ENCODE peak calls at places on chromosomes 2 and 18, in nine cellular contexts. P, E, U, H, M, F, L, X and A are unnamed samples.
A peak's percentile ranks its signal among the peaks of the same experiment; 100 is the strongest.

GRCh38 chr2:227826019-227826521 is 12.4 kb downstream of the CCL20 start:
- DNase-seq in F (no peak), E (no peak), P (no peak), U (no peak), X (no peak), L (no peak), H (no peak), M (peak; percentile 49), A (no peak)

GRCh38 chr2:96923201-96923600 is 53.3 kb upstream of the SEMA4C start:
- DNase-seq in L (no peak), X (no peak), E (no peak), F (no peak), P (no peak), U (no peak), H (no peak), M (no peak), A (peak; percentile 50)

GRCh38 chr2:235868224-235868623 is 300.0 kb downstream of the GBX2 start:
- DNase-seq in M (no peak), F (no peak), E (no peak), U (no peak), X (no peak), P (no peak), L (no peak), H (no peak), A (no peak)

GRCh38 chr18:44079602-44080001 is 601.1 kb upstream of the SETBP1 start:
- DNase-seq in X (no peak), L (no peak), E (peak; percentile 68), H (no peak), P (no peak), U (no peak), M (no peak), F (no peak), A (no peak)

GRCh38 chr2:86393521-86394490 is 47.4 kb upstream of the KDM3A start:
- DNase-seq in E (peak; percentile 91), F (no peak), M (peak; percentile 15), U (no peak), P (no peak), X (no peak), H (no peak), L (no peak), A (no peak)

GRCh38 chr18:30132959-30133358 is 909.6 kb downstream of the DSC3 start:
- DNase-seq in X (no peak), E (no peak), F (no peak), H (no peak), P (no peak), L (no peak), U (no peak), M (no peak), A (no peak)

GRCh38 chr2:138497294-138497693 is 4.3 kb upstream of the SPOPL start:
- DNase-seq in H (no peak), E (no peak), U (no peak), P (no peak), F (no peak), M (no peak), X (no peak), L (no peak), A (no peak)

GRCh38 chr18:50853863-50854271 is 25.1 kb upstream of the ME2 start:
- DNase-seq in M (no peak), L (no peak), E (peak; percentile 92), X (no peak), P (no peak), U (no peak), H (no peak), F (no peak), A (no peak)

GRCh38 chr2:17520761-17521160 is 2.5 kb upstream of the RAD51AP2 start:
- DNase-seq in E (no peak), P (no peak), F (no peak), M (no peak), X (no peak), U (no peak), H (no peak), L (no peak), A (no peak)

GRCh38 chr18:34223164-34223892 is 1.4 kb downstream of the NOL4 start:
- DNase-seq in X (no peak), H (no peak), M (no peak), P (no peak), U (no peak), F (no peak), E (no peak), L (no peak), A (peak; percentile 66)

GRCh38 chr2:224973112-224974016 is 68.9 kb downstream of the DOCK10 start:
- DNase-seq in P (no peak), M (peak; percentile 73), E (peak; percentile 91), U (peak; percentile 15), L (no peak), F (no peak), H (no peak), X (no peak), A (no peak)

GRCh38 chr2:230871361-230872150 is 6.8 kb downstream of the ITM2C start:
- DNase-seq in E (no peak), U (no peak), L (no peak), H (no peak), F (no peak), P (no peak), M (no peak), X (no peak), A (no peak)